ENCODE peak calls at places on chromosomes 6 and 20, in nine cellular contexts. W is ovary; L is CD8-positive, alpha-beta T cell; P is BE2C; H is SK-N-SH; U is GM23338; O is transverse colon; V is mucosa of descending colon; T is PC-9. F is an unnamed sample. For H3K4me1, the result is how much of the 10 kb centered on the place peaks cover.

GRCh38 chr6:24974182-24975171 is 38.7 kb upstream of the RIPOR2 start:
- DNase-seq in W (no peak), L (peak), P (no peak), H (no peak), U (no peak), O (no peak), V (no peak), T (peak), F (no peak)

GRCh38 chr6:141641951-141642350 is 490.8 kb upstream of the GJE1 start:
- DNase-seq in W (no peak), L (no peak), P (no peak), H (no peak), U (no peak), O (no peak), V (no peak), T (no peak), F (no peak)

GRCh38 chr6:32794510-32794909 is 22.3 kb downstream of the HLA-DOB start:
- DNase-seq in W (no peak), L (no peak), P (no peak), H (no peak), U (no peak), O (no peak), V (no peak), T (no peak), F (no peak)

GRCh38 chr20:23257848-23258746 is 92.5 kb upstream of the NXT1 start:
- DNase-seq in W (no peak), L (no peak), P (no peak), H (peak), U (no peak), O (no peak), V (no peak), T (no peak), F (no peak)

GRCh38 chr6:109979033-109979921 is 1.2 kb downstream of the GPR6 start:
- DNase-seq in W (no peak), L (no peak), P (peak), H (peak), U (peak), O (no peak), V (no peak), T (no peak), F (no peak)

GRCh38 chr20:62088258-62089127 is 22.8 kb upstream of the TAF4 start:
- DNase-seq in W (no peak), L (peak), P (no peak), H (no peak), U (no peak), O (peak), V (no peak), T (peak), F (no peak)

GRCh38 chr20:41138527-41139226 is 1.3 kb downstream of the PLCG1 start:
- DNase-seq in W (peak), L (peak), P (no peak), H (peak), U (peak), O (peak), V (peak), T (no peak), F (no peak)

GRCh38 chr6:9799582-9799981 is 615.3 kb downstream of the TFAP2A start:
- DNase-seq in W (no peak), L (no peak), P (no peak), H (no peak), U (no peak), O (no peak), V (no peak), T (no peak), F (no peak)

GRCh38 chr6:132131777-132132176 is 180.6 kb upstream of the CCN2 start:
- DNase-seq in W (no peak), L (no peak), P (no peak), H (no peak), U (peak), O (no peak), V (no peak), T (peak), F (peak)

GRCh38 chr6:123415844-123416468 is 220.8 kb downstream of the TRDN start:
- DNase-seq in W (no peak), L (no peak), P (peak), H (peak), U (peak), O (peak), V (no peak), T (peak), F (no peak)

GRCh38 chr6:91376686-91377085 is 789.8 kb upstream of the MAP3K7 start:
- DNase-seq in W (no peak), L (no peak), P (peak), H (no peak), U (peak), O (peak), V (peak), T (no peak), F (no peak)

GRCh38 chr6:67888546-67888885 is 746.6 kb upstream of the ADGRB3 start:
- DNase-seq in W (no peak), L (no peak), P (no peak), H (no peak), U (no peak), O (no peak), V (no peak), T (no peak), F (no peak)

GRCh38 chr6:80156204-80156603 is 49.7 kb downstream of the BCKDHB start:
- DNase-seq in W (no peak), L (no peak), P (no peak), H (no peak), U (no peak), O (no peak), V (no peak), T (no peak), F (no peak)

GRCh38 chr20:39829255-39829654 is 859.8 kb downstream of the MAFB start:
- DNase-seq in W (no peak), L (no peak), P (no peak), H (no peak), U (peak), O (no peak), V (no peak), T (no peak), F (no peak)

GRCh38 chr20:25076201-25076600 is 5.7 kb downstream of the VSX1 start:
- DNase-seq in W (no peak), L (no peak), P (no peak), H (no peak), U (no peak), O (no peak), V (no peak), T (peak), F (no peak)

GRCh38 chr6:150273457-150274309 is 95.1 kb upstream of the IYD start:
- DNase-seq in W (no peak), L (no peak), P (no peak), H (no peak), U (no peak), O (no peak), V (no peak), T (no peak), F (peak)

GRCh38 chr20:19760371-19760721 is 2.3 kb downstream of the RIN2 start:
- DNase-seq in W (no peak), L (no peak), P (no peak), H (no peak), U (no peak), O (no peak), V (no peak), T (no peak), F (no peak)

GRCh38 chr6:106084106-106084963 is 1.8 kb upstream of the PRDM1 start:
- DNase-seq in W (no peak), L (no peak), P (peak), H (no peak), U (peak), O (peak), V (no peak), T (no peak), F (no peak)

GRCh38 chr20:45470939-45471338 is 1.4 kb downstream of the WFDC2 start:
- DNase-seq in W (no peak), L (no peak), P (no peak), H (no peak), U (peak), O (no peak), V (no peak), T (peak), F (no peak)

GRCh38 chr20:33781133-33781532 is 30.0 kb upstream of the CHMP4B start:
- DNase-seq in W (no peak), L (no peak), P (no peak), H (no peak), U (no peak), O (no peak), V (peak), T (no peak), F (no peak)

GRCh38 chr6:112036088-112036637 is 17.7 kb upstream of the CCN6 start:
- DNase-seq in W (no peak), L (no peak), P (no peak), H (no peak), U (no peak), O (no peak), V (no peak), T (no peak), F (no peak)

GRCh38 chr6:16723833-16724232 is 37.4 kb downstream of the ATXN1 start:
- DNase-seq in W (no peak), L (no peak), P (no peak), H (no peak), U (peak), O (no peak), V (no peak), T (peak), F (no peak)

GRCh38 chr6:151740820-151741219 is 66.7 kb upstream of the ESR1 start:
- DNase-seq in W (no peak), L (no peak), P (no peak), H (no peak), U (no peak), O (no peak), V (no peak), T (no peak), F (no peak)

GRCh38 chr20:44166477-44166876 is 20.5 kb downstream of the JPH2 start:
- DNase-seq in W (no peak), L (no peak), P (no peak), H (no peak), U (no peak), O (no peak), V (no peak), T (peak), F (peak)

GRCh38 chr6:130991422-130992144 is 71.5 kb downstream of the EPB41L2 start:
- DNase-seq in W (no peak), L (no peak), P (no peak), H (no peak), U (no peak), O (no peak), V (no peak), T (no peak), F (no peak)

GRCh38 chr6:159899994-159900745 is 9.4 kb downstream of the MAS1 start:
- DNase-seq in W (no peak), L (no peak), P (no peak), H (no peak), U (no peak), O (no peak), V (no peak), T (peak), F (no peak)

DNA sequence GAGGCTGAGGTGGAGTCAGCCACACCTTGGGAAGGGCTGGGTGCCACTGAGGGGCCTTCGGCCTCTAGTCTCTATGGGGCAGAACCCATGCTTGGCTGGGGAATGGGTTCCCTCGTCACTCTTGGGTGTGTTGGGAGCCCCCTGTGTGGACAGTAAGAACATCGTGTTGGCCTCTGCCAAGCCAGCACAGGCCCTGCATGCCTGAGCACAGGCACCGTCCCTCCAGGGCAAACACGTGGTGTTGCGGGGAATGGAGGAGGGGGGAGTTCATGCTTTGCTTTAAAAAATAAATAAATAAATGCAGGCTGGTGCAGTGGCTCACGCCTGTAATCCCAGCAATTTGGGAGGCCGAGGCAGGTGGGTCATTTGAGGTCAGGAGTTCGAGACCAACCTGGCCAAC is 63.0 kb downstream of the EZR start:
- DNase-seq in W (no peak), L (no peak), P (peak), H (peak), U (no peak), O (no peak), V (no peak), T (no peak), F (no peak)
- TF ChIP-seq CTCF in W (no peak), L (no peak), P (no peak), H (no peak), U (no peak), O (no peak), V (no peak), T (no peak), F (no peak)

DNA sequence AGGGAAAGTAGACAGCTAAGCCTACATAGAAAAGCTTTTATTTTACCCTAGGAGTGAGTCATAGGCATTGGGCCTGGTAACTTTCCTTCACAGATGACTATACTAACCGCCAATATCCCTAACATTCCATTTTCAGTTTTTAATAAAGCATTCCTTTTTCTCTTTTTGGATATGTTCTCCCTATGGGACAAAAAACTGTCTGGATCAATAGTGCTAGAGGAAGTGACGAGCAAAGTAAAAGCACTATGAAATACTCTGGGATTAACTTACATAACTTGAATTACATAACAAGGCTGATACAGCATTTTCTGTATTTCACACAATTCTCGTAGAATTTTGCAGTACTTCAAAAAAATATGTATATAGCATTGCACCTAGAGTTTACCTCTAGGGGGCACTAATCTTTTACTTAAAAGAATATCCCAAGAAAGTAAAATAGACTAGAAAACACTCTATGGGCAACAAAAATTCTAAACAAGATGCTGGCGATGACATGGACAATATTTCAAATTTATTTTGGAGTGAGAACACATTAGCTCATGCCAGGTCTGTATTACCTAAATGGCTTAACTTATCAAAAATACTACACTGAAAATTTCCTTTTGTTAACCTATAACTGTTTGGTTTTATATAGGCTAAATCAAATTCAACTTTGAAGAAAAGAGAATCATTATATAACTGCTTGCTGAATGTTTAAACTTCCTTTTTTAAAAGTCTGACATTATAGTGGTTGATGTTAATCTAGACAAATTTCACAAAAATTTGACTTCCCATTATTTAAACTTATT is 66.3 kb upstream of the DST start:
- DNase-seq in W (no peak), L (no peak), P (no peak), H (peak), U (peak), O (no peak), V (no peak), T (peak), F (no peak)
- H3K4me1 ChIP-seq in W (under half), L (under half), P (under half), H (under half), U (under half), O (under half), V (under half), T (under half), F (under half)

GRCh38 chr20:57437267-57437666 is 46.1 kb downstream of the RBM38 start:
- DNase-seq in W (no peak), L (no peak), P (no peak), H (no peak), U (no peak), O (no peak), V (no peak), T (no peak), F (no peak)

GRCh38 chr20:57436223-57436545 is 45.0 kb downstream of the RBM38 start:
- DNase-seq in W (no peak), L (no peak), P (no peak), H (no peak), U (no peak), O (no peak), V (no peak), T (no peak), F (no peak)

GRCh38 chr20:57434390-57434700 is 43.1 kb downstream of the RBM38 start:
- DNase-seq in W (no peak), L (peak), P (no peak), H (no peak), U (no peak), O (no peak), V (no peak), T (no peak), F (peak)

GRCh38 chr20:57435105-57435497 is 43.9 kb downstream of the RBM38 start:
- DNase-seq in W (no peak), L (no peak), P (no peak), H (no peak), U (no peak), O (no peak), V (no peak), T (no peak), F (no peak)

GRCh38 chr20:57435498-57436222 is 44.5 kb downstream of the RBM38 start:
- DNase-seq in W (no peak), L (peak), P (peak), H (no peak), U (peak), O (peak), V (peak), T (peak), F (peak)
- TF ChIP-seq CTCF in W (no peak), L (no peak), P (no peak), H (no peak), U (peak), O (no peak), V (no peak), T (no peak), F (no peak)

GRCh38 chr20:35630636-35631035 is 15.0 kb downstream of the SPAG4 start:
- DNase-seq in W (no peak), L (no peak), P (no peak), H (no peak), U (no peak), O (no peak), V (no peak), T (no peak), F (no peak)
- H3K4me1 ChIP-seq in W (under half), L (under half), P (under half), H (under half), U (under half), O (under half), V (under half), T (under half), F (under half)

F was measured in psoas muscle.